ENCODE peak calls at places on chromosome X, in seven cellular contexts. R, G, Q, S, K, P and E are unnamed samples.

GRCh38 chrX:37863728-37864127 is 16.4 kb upstream of the DYNLT3 start:
- DNase-seq in R (no peak), G (no peak), Q (no peak), S (no peak), K (no peak), P (no peak), E (no peak)

GRCh38 chrX:129980540-129981206 is 1.8 kb upstream of the BCORL1 start:
- DNase-seq in R (peak; percentile 68), G (no peak), Q (peak; percentile 81), S (no peak), K (no peak), P (no peak), E (no peak)

GRCh38 chrX:108426262-108426661 is 12.0 kb downstream of the COL4A6 start:
- DNase-seq in R (no peak), G (no peak), Q (peak; percentile 70), S (no peak), K (no peak), P (no peak), E (no peak)

GRCh38 chrX:31074522-31074921 is 2.7 kb upstream of the FTHL17 start:
- DNase-seq in R (no peak), G (no peak), Q (no peak), S (no peak), K (no peak), P (no peak), E (no peak)

GRCh38 chrX:134646671-134647070 is 11.6 kb downstream of the PLAC1 start:
- DNase-seq in R (no peak), G (no peak), Q (no peak), S (no peak), K (no peak), P (no peak), E (no peak)

GRCh38 chrX:47633671-47634590 is 4.2 kb upstream of the CFP start:
- DNase-seq in R (no peak), G (no peak), Q (no peak), S (no peak), K (no peak), P (no peak), E (no peak)

GRCh38 chrX:115173181-115173580 is 16.0 kb upstream of the RBMXL3 start:
- DNase-seq in R (no peak), G (no peak), Q (peak; percentile 59), S (no peak), K (no peak), P (no peak), E (no peak)

GRCh38 chrX:81900522-81900921 is 698.6 kb downstream of the SH3BGRL start:
- DNase-seq in R (no peak), G (no peak), Q (no peak), S (no peak), K (no peak), P (no peak), E (no peak)

GRCh38 chrX:44915361-44915868 is 42.4 kb downstream of the KDM6A start:
- DNase-seq in R (no peak), G (no peak), Q (no peak), S (no peak), K (no peak), P (no peak), E (no peak)

GRCh38 chrX:23981711-23982110 is 45.3 kb downstream of the KLHL15 start:
- DNase-seq in R (no peak), G (no peak), Q (no peak), S (no peak), K (no peak), P (no peak), E (no peak)

GRCh38 chrX:75181721-75182120 is 25.6 kb upstream of the ABCB7 start:
- DNase-seq in R (no peak), G (no peak), Q (no peak), S (no peak), K (no peak), P (no peak), E (no peak)

GRCh38 chrX:152177052-152177451 is 38.7 kb upstream of the MAGEA10 start:
- DNase-seq in R (no peak), G (no peak), Q (no peak), S (no peak), K (no peak), P (no peak), E (no peak)

GRCh38 chrX:108312011-108312410 is 126.2 kb downstream of the COL4A6 start:
- DNase-seq in R (no peak), G (no peak), Q (no peak), S (no peak), K (no peak), P (no peak), E (no peak)

GRCh38 chrX:131802836-131803626 is 220.1 kb upstream of the STK26 start:
- DNase-seq in R (peak; percentile 88), G (peak; percentile 83), Q (peak; percentile 74), S (no peak), K (no peak), P (peak; percentile 14), E (peak; percentile 40)